ENCODE peak calls at places on chromosome 5, in six cellular contexts. O, H, D, B, W and Y are unnamed samples.

GRCh38 chr5:42250-42649 is 49.7 kb upstream of the PLEKHG4B start:
- DNase-seq in O (no peak), H (no peak), D (no peak), B (no peak), W (peak), Y (no peak)

GRCh38 chr5:41857989-41858388 is 12.2 kb downstream of the OXCT1 start:
- DNase-seq in O (no peak), H (no peak), D (no peak), B (no peak), W (no peak), Y (no peak)

GRCh38 chr5:68252678-68253520 is 37.3 kb downstream of the PIK3R1 start:
- DNase-seq in O (no peak), H (no peak), D (peak), B (peak), W (peak), Y (peak)

GRCh38 chr5:115810776-115811175 is 5.7 kb downstream of the CDO1 start:
- DNase-seq in O (no peak), H (no peak), D (no peak), B (no peak), W (no peak), Y (no peak)

GRCh38 chr5:112059601-112060135 is 302.7 kb upstream of the NREP start:
- DNase-seq in O (no peak), H (no peak), D (no peak), B (no peak), W (no peak), Y (no peak)

GRCh38 chr5:1182360-1182632 is 19.1 kb upstream of the SLC6A19 start:
- DNase-seq in O (no peak), H (no peak), D (no peak), B (no peak), W (no peak), Y (no peak)

GRCh38 chr5:1038417-1039209 is 30.0 kb downstream of the NKD2 start:
- DNase-seq in O (no peak), H (no peak), D (no peak), B (no peak), W (no peak), Y (no peak)

GRCh38 chr5:146137967-146138403 is 32.6 kb upstream of the PLAC8L1 start:
- DNase-seq in O (no peak), H (no peak), D (peak), B (no peak), W (no peak), Y (no peak)

GRCh38 chr5:173342813-173343435 is 14.7 kb upstream of the STC2 start:
- DNase-seq in O (no peak), H (no peak), D (no peak), B (no peak), W (no peak), Y (no peak)

GRCh38 chr5:31133488-31133887 is 60.0 kb upstream of the CDH6 start:
- DNase-seq in O (no peak), H (no peak), D (no peak), B (no peak), W (no peak), Y (no peak)

GRCh38 chr5:149439899-149440655 is 61.0 kb upstream of the IL17B start:
- DNase-seq in O (no peak), H (no peak), D (peak), B (peak), W (peak), Y (no peak)
- TF ChIP-seq TAF1 in O (no peak), H (no peak), D (no peak), B (no peak), W (no peak), Y (no peak)

DNA sequence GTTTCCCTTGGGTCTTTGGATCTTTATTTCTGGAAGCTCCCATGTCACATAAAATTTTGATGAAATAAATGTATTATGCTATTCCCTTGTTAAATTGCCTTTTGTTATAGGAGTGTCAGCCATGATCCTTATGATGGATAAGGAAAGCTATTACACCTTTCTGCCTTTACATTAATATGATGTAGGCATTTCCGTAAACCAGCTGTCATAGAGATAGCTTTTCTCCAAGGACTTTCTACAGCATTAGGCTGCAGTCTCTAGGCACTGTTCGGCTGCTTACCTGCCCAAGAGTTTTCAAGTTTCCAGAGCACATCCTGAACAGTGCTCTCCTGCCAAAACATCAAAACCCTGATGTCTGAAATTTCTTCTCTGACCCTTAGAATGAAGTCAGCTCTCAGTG is 87.4 kb downstream of the HAPLN1 start:
- DNase-seq in O (no peak), H (no peak), D (no peak), B (no peak), W (no peak), Y (no peak)
- TF ChIP-seq POLR2AphosphoS5 in O (no peak), H (no peak), D (no peak), B (no peak), W (no peak), Y (no peak)

GRCh38 chr5:151022511-151023018 is 2.2 kb downstream of the GPX3 start:
- DNase-seq in O (no peak), H (no peak), D (no peak), B (no peak), W (peak), Y (no peak)
- TF ChIP-seq POLR2A in O (no peak), H (no peak), D (no peak), B (no peak), W (no peak), Y (no peak)

DNA sequence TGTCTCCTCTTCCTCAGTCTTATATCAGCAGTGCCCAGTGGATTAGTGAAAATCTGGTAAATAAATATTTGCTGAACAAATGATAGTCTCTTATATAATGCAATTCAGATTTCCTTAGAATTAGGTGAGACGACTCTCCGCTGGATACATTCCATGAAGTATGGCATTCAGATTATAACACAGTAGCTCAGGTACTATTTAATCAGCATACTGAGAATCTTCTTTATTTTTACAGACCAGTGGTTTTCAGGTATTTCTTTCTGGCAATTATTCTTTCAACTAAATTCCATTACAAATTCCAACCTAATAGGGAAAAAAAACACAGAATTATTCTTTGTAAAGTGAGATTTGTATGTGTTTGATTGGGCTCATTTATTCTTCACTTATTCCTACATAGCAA is 435.5 kb downstream of the TAF11L14 start:
- DNase-seq in O (no peak), H (no peak), D (no peak), B (no peak), W (no peak), Y (no peak)
- TF ChIP-seq TAF1 in O (no peak), H (no peak), D (no peak), B (no peak), W (no peak), Y (no peak)

GRCh38 chr5:133969654-133970324 is 1.4 kb upstream of the C5orf15 start:
- DNase-seq in O (no peak), H (peak), D (peak), B (no peak), W (peak), Y (no peak)
- TF ChIP-seq POLR2AphosphoS5 in O (no peak), H (peak), D (peak), B (no peak), W (peak), Y (no peak)

DNA sequence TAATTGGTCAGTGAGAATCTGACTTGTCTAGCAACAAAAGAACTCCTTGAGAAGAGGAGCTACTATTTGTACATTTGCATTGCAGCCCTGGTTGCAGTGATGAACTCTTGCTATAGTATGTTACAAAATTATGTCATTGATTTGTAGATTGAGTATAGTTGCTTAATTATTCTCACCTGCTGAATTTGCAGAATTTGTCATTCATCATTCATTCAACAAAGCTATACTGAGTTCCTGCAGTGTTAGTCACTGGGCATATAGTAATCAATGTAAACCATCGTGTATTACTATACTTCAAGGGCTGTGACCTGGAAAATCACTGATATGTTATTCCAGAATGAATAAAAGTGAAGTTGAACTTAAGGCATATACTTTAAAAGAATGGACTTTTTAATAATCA is 50.1 kb downstream of the SLC1A3 start:
- DNase-seq in O (no peak), H (no peak), D (no peak), B (no peak), W (no peak), Y (no peak)
- TF ChIP-seq POLR2A in O (no peak), H (no peak), D (no peak), B (no peak), W (no peak), Y (no peak)

GRCh38 chr5:40240111-40240510 is 439.6 kb upstream of the PTGER4 start:
- DNase-seq in O (no peak), H (no peak), D (no peak), B (no peak), W (no peak), Y (no peak)
- TF ChIP-seq TAF1 in O (no peak), H (no peak), D (no peak), B (no peak), W (no peak), Y (no peak)

GRCh38 chr5:160260881-160261815 is 31.8 kb downstream of the FABP6 start:
- DNase-seq in O (no peak), H (no peak), D (peak), B (no peak), W (peak), Y (no peak)
- TF ChIP-seq POLR2AphosphoS5 in O (no peak), H (no peak), D (no peak), B (no peak), W (peak), Y (no peak)

DNA sequence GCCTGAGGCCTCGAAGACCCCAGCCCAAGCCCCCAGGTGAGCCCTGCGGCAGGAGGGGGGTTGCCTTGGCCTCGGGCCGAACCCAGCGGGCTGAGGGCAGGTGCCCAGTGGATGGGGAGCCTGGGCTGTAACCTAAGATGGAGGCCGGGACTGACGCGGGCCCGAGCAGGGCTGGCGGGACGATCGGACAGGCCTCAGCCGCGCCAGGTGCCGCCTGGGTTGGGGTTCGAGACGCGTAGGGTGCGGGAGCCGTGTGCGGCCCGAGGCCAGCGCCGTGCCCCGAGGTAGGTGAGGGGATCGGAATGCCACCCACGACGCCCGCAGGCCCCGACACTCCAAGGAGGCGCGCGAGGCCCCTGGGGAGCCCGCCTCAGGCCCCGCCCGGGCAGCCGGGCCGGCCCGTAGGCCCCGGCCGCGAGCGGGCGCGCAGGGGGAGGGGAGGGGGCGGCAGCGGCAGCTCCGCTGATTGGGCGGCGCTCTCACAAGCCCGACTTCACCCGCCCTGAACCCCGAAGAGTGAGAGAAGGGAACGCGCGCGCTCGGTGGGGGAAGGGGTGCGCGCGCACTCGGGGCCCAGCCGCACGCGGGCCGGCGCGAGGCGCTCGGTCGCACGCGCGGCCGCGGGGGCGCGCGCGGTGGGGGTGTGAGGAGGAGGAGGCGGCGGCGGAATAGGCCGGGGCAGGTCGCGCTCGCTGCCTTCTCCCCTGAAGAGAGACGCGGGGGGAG is at the start of gene NSD1:
- DNase-seq in O (peak), H (peak), D (no peak), B (peak), W (peak), Y (peak)
- TF ChIP-seq POLR2A in O (peak), H (peak), D (no peak), B (peak), W (no peak), Y (peak)